ENCODE peak calls at places on chromosome 21, in four cellular contexts. C is choroid plexus epithelial cell, B is esophagus squamous epithelium, M is cardiac muscle cell. Q is an unnamed sample.

GRCh38 chr21:33047231-33047630 is 21.5 kb downstream of the OLIG2 start:
- DNase-seq in C (no peak), B (no peak), M (no peak), Q (peak)

GRCh38 chr21:32844653-32845443 is 73.3 kb upstream of the PAXBP1 start:
- DNase-seq in C (peak), B (no peak), M (no peak), Q (peak)

GRCh38 chr21:26790289-26790688 is 54.9 kb downstream of the ADAMTS1 start:
- DNase-seq in C (no peak), B (no peak), M (no peak), Q (no peak)

GRCh38 chr21:41403966-41404365 is 22.1 kb upstream of the MX1 start:
- DNase-seq in C (no peak), B (no peak), M (no peak), Q (no peak)

GRCh38 chr21:36820176-36821031 is 121.5 kb downstream of the SIM2 start:
- DNase-seq in C (no peak), B (no peak), M (peak), Q (no peak)

GRCh38 chr21:16116798-16117197 is 387.0 kb downstream of the USP25 start:
- DNase-seq in C (peak), B (no peak), M (no peak), Q (peak)

GRCh38 chr21:37227071-37228002 is 39.8 kb downstream of the VPS26C start:
- DNase-seq in C (no peak), B (no peak), M (no peak), Q (no peak)

GRCh38 chr21:41369105-41369914 is 7.5 kb downstream of the MX2 start:
- DNase-seq in C (peak), B (no peak), M (peak), Q (no peak)

GRCh38 chr21:25490742-25491141 is 116.5 kb downstream of the MRPL39 start:
- DNase-seq in C (no peak), B (no peak), M (no peak), Q (no peak)

GRCh38 chr21:25036775-25037174 is 570.5 kb downstream of the MRPL39 start:
- DNase-seq in C (no peak), B (no peak), M (no peak), Q (no peak)

GRCh38 chr21:17644186-17644585 is 31.5 kb upstream of the BTG3 start:
- DNase-seq in C (no peak), B (no peak), M (no peak), Q (no peak)

GRCh38 chr21:40615503-40616376 is 231.2 kb downstream of the DSCAM start:
- DNase-seq in C (no peak), B (no peak), M (peak), Q (no peak)

GRCh38 chr21:17387030-17387617 is 125.7 kb upstream of the CXADR start:
- DNase-seq in C (peak), B (no peak), M (peak), Q (peak)

GRCh38 chr21:17742181-17742580 is 77.0 kb downstream of the C21orf91 start:
- DNase-seq in C (no peak), B (no peak), M (no peak), Q (no peak)

GRCh38 chr21:26469789-26470188 is 103.3 kb downstream of the CYYR1 start:
- DNase-seq in C (peak), B (no peak), M (no peak), Q (peak)

GRCh38 chr21:40837456-40837855 is 9.5 kb downstream of the DSCAM start:
- DNase-seq in C (no peak), B (no peak), M (no peak), Q (peak)

GRCh38 chr21:26842976-26843911 is 2.0 kb downstream of the ADAMTS1 start:
- DNase-seq in C (peak), B (no peak), M (peak), Q (peak)

GRCh38 chr21:37324558-37324957 is 42.0 kb upstream of the DYRK1A start:
- DNase-seq in C (no peak), B (no peak), M (no peak), Q (no peak)

GRCh38 chr21:25979845-25980433 is 190.6 kb downstream of the APP start:
- DNase-seq in C (no peak), B (no peak), M (no peak), Q (no peak)

GRCh38 chr21:24955275-24955961 is 651.9 kb downstream of the MRPL39 start:
- DNase-seq in C (no peak), B (no peak), M (no peak), Q (no peak)

GRCh38 chr21:36150192-36150711 is 6.4 kb upstream of the DOP1B start:
- DNase-seq in C (peak), B (no peak), M (no peak), Q (peak)

GRCh38 chr21:17598437-17598836 is 14.3 kb downstream of the BTG3 start:
- DNase-seq in C (no peak), B (no peak), M (no peak), Q (no peak)

GRCh38 chr21:15224346-15225086 is 159.7 kb upstream of the NRIP1 start:
- DNase-seq in C (peak), B (no peak), M (no peak), Q (peak)

GRCh38 chr21:44817506-44817880 is 369 bp downstream of the SUMO3 start:
- DNase-seq in C (peak), B (peak), M (peak), Q (peak)

GRCh38 chr21:44816761-44817505 is 929 bp downstream of the SUMO3 start:
- DNase-seq in C (no peak), B (no peak), M (no peak), Q (no peak)

GRCh38 chr21:44819283-44820243 is 1.7 kb upstream of the SUMO3 start:
- DNase-seq in C (no peak), B (no peak), M (no peak), Q (no peak)

GRCh38 chr21:44818636-44819011 is 762 bp upstream of the SUMO3 start:
- DNase-seq in C (no peak), B (no peak), M (no peak), Q (no peak)

GRCh38 chr21:44817914-44818635 is at the start of gene SUMO3:
- DNase-seq in C (peak), B (no peak), M (peak), Q (peak)
- TF ChIP-seq CTCF in C (no peak), B (no peak), M (no peak), Q (no peak)

GRCh38 chr21:29215709-29216108 is 83.0 kb upstream of the BACH1 start:
- DNase-seq in C (no peak), B (no peak), M (no peak), Q (no peak)
- H3K4me3 ChIP-seq in C (no peak), B (no peak), M (no peak), Q (no peak)

DNA sequence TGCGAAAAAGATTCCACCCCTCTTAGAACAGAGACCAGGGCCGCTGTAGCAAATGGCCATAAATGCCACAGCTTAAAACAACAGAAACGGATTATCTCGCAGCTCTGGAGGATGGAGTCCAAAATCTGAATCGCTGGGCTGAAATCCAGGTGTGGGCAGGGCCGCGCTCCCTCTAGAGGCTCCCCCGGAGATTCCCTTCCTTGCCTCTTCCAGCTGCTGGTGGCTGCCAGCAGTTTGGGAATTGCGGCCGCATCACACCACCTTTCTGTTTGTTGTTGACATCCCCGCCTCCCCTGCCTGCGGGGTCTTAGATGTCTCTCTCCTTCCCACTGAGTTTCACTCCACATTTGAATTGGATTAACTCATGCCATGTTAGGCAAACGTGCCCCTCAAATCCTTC is 15.6 kb downstream of the PDE9A start:
- DNase-seq in C (no peak), B (no peak), M (no peak), Q (no peak)
- TF ChIP-seq CTCF in C (no peak), B (peak), M (peak), Q (peak)

GRCh38 chr21:38988211-38989096 is 182.7 kb downstream of the ETS2 start:
- DNase-seq in C (no peak), B (no peak), M (no peak), Q (no peak)
- H3K4me3 ChIP-seq in C (no peak), B (no peak), M (no peak), Q (no peak)

GRCh38 chr21:18950045-18950740 is 546.6 kb upstream of the TMPRSS15 start:
- DNase-seq in C (no peak), B (no peak), M (no peak), Q (no peak)

GRCh38 chr21:18954415-18954972 is 550.9 kb upstream of the TMPRSS15 start:
- DNase-seq in C (peak), B (no peak), M (peak), Q (no peak)

DNA sequence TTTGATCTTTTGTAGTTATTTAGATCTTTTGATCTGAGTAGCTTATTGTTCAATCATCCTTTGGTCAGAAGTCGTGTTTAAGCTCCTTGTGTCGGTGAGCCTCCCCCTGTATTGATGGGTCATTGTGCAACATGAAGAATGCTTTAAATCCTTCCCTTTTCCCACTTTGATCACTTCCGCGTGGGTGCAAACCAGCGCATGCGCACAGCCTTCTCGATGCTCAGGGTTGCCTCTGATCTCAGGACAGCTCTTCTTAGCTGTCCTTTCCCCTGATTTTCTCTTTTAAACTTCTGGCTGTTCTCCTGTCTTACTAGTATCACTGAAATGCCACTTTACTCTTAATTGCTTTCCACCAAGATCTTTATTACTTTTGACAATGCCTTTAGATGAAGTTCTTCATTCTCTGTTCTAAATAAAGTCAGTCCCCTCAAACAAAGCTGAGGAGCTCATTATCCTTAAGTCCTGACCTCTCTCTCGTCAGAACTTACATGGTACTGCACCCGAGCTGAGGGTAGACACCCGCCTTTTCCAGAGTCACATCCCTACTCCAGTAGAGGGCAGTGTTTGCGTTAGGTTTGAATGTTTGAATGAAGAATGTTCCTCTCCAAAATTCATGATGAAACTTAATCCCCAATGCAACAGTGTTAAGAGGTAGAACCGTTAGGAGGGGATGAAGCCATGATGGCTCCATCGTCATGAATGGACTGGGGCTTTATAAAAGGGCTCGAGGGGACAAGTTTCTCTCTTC is 547.9 kb upstream of the TMPRSS15 start:
- DNase-seq in C (peak), B (no peak), M (peak), Q (peak)
- TF ChIP-seq CTCF in C (peak), B (no peak), M (no peak), Q (peak)

DNA sequence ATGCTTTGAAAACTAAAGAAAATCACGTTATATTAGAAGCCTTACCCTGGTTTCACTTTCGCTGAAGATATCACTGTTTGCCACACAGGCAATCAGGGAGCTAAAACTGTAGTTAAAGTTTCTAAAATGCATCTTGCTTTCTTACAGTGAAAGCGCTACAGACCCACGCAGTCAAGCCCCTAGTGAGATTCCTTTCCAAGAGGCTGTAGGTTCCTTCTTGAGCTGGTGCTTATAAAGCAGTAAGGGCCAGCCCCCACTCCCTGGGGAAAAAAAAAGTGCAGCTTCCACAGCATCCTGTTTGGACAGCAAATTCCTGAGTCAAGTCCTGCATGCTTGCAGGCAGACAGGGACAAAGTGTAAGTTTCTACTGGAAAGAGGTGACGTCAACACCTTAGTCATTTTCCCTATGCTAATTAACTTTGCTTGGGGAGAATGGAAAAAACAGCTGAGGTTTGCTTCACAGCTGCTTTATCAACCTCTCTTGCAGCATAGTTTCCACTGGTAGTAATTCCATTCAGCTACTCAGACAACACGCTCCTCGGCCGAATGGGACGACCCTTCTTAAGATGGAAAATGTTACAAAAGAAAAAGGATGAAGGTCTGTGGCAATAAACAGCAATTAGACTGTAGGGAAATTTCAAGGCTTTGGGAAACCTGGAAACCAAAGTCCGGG is 14.7 kb upstream of the KCNE1 start:
- DNase-seq in C (peak), B (no peak), M (peak), Q (peak)
- H3K4me3 ChIP-seq in C (peak), B (peak), M (no peak), Q (peak)

GRCh38 chr21:45489480-45489982 is 52.7 kb downstream of the SLC19A1 start:
- DNase-seq in C (no peak), B (no peak), M (no peak), Q (no peak)

GRCh38 chr21:45491623-45492022 is 50.6 kb downstream of the SLC19A1 start:
- DNase-seq in C (no peak), B (no peak), M (no peak), Q (no peak)

GRCh38 chr21:45492765-45493164 is 49.5 kb downstream of the SLC19A1 start:
- DNase-seq in C (no peak), B (no peak), M (no peak), Q (no peak)

GRCh38 chr21:45490049-45490731 is 52.0 kb downstream of the SLC19A1 start:
- DNase-seq in C (no peak), B (no peak), M (no peak), Q (no peak)

GRCh38 chr21:45491056-45491455 is 51.2 kb downstream of the SLC19A1 start:
- DNase-seq in C (no peak), B (no peak), M (no peak), Q (no peak)
- TF ChIP-seq CTCF in C (no peak), B (no peak), M (no peak), Q (no peak)

DNA sequence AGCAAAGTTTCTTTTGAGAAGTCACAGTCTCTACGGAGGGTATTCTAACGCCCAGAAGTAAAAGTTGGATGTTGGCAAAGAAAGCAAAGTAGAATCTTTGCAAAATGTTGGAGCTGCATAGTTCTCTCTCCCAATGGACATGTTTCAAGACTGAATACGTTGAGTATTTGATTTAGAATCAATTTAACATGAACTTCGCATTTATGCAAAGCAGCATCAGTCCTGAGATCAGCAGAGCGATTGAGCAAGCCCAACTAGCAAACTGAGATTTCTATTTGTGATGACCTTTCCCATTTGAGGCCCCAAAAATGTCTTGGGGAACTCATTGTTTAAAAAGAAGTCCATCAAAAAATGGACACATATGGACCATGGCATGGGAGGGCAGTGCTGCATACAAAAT is 8.0 kb downstream of the RUNX1 start:
- DNase-seq in C (no peak), B (no peak), M (no peak), Q (no peak)
- H3K4me3 ChIP-seq in C (no peak), B (no peak), M (no peak), Q (no peak)

Q was measured in astrocyte of the spinal cord.